ENCODE peak calls at places on chromosome 14, in four cellular contexts. S is HL-60, U is K562, O is GM12878. X is an unnamed sample.

GRCh38 chr14:74595006-74595735 is 16.9 kb downstream of the LTBP2 start:
- DNase-seq in S (no peak), U (no peak), O (no peak), X (no peak)

GRCh38 chr14:89146291-89146690 is 270.7 kb downstream of the FOXN3 start:
- DNase-seq in U (no peak), S (no peak), O (no peak), X (no peak)

GRCh38 chr14:78637903-78638302 is 467.7 kb downstream of the NRXN3 start:
- DNase-seq in O (no peak), U (no peak), S (no peak), X (no peak)

GRCh38 chr14:106564058-106564643 is 1037.8 kb downstream of the TMEM121 start:
- DNase-seq in S (peak; percentile 14), U (peak; percentile 37), O (no peak), X (peak; percentile 43)

GRCh38 chr14:70881549-70882174 is 25.6 kb upstream of the PCNX1 start:
- DNase-seq in O (peak; percentile 84), S (peak; percentile 87), U (no peak), X (peak; percentile 44)

GRCh38 chr14:88421286-88421685 is 35.8 kb downstream of the SPATA7 start:
- DNase-seq in U (no peak), S (no peak), O (no peak), X (no peak)

GRCh38 chr14:59507063-59507751 is 22.9 kb downstream of the JKAMP start:
- DNase-seq in U (peak; percentile 61), O (no peak), S (peak; percentile 17), X (peak; percentile 8)

GRCh38 chr14:92352158-92352985 is 29.4 kb downstream of the SLC24A4 start:
- DNase-seq in U (peak; percentile 32), S (peak; percentile 11), O (no peak), X (no peak)

GRCh38 chr14:50082308-50082742 is 34.0 kb downstream of the VCPKMT start:
- DNase-seq in O (no peak), S (no peak), U (no peak), X (no peak)

GRCh38 chr14:91127411-91127810 is 13.5 kb downstream of the DGLUCY start:
- DNase-seq in U (no peak), S (no peak), O (no peak), X (no peak)

GRCh38 chr14:22871200-22871961 is at the start of gene LRP10:
- DNase-seq in O (peak; percentile 78), S (peak; percentile 80), U (peak; percentile 94), X (peak; percentile 76)

GRCh38 chr14:55807059-55807499 is 227.1 kb downstream of the KTN1 start:
- DNase-seq in S (no peak), U (peak; percentile 29), O (no peak), X (no peak)

GRCh38 chr14:36268957-36269734 is 51.3 kb downstream of the MBIP start:
- DNase-seq in S (no peak), O (no peak), U (no peak), X (no peak)

GRCh38 chr14:95183532-95184412 is 26.4 kb upstream of the DICER1 start:
- DNase-seq in O (peak; percentile 25), U (no peak), S (no peak), X (no peak)

GRCh38 chr14:58944226-58944769 is 244.2 kb upstream of the DAAM1 start:
- DNase-seq in O (no peak), U (no peak), S (no peak), X (no peak)

GRCh38 chr14:27553820-27554219 is 956.0 kb upstream of the NOVA1 start:
- DNase-seq in S (no peak), U (no peak), O (no peak), X (no peak)

GRCh38 chr14:75604979-75605825 is 26.8 kb downstream of the FLVCR2 start:
- DNase-seq in U (peak; percentile 20), S (no peak), O (no peak), X (no peak)

GRCh38 chr14:101188571-101188915 is 285.0 kb upstream of the RTL1 start:
- DNase-seq in S (no peak), U (no peak), O (no peak), X (no peak)

GRCh38 chr14:64654072-64654899 is 49.9 kb upstream of the PLEKHG3 start:
- DNase-seq in U (no peak), O (peak; percentile 27), S (peak; percentile 21), X (no peak)

GRCh38 chr14:23445773-23446172 is 10.3 kb upstream of the MYH7 start:
- DNase-seq in S (no peak), U (no peak), O (no peak), X (no peak)

GRCh38 chr14:99266181-99267178 is 5.5 kb downstream of the BCL11B start:
- DNase-seq in U (peak; percentile 58), O (no peak), S (peak; percentile 56), X (no peak)

GRCh38 chr14:25050494-25051170 is 685 bp upstream of the STXBP6 start:
- DNase-seq in O (no peak), U (no peak), S (no peak), X (no peak)

GRCh38 chr14:74919421-74920165 is 3.5 kb downstream of the RPS6KL1 start:
- DNase-seq in O (no peak), U (no peak), S (no peak), X (no peak)

GRCh38 chr14:100268591-100269207 is 29.8 kb downstream of the YY1 start:
- DNase-seq in O (no peak), S (no peak), U (no peak), X (no peak)

GRCh38 chr14:102125546-102125945 is 14.2 kb upstream of the WDR20 start:
- DNase-seq in O (no peak), U (no peak), S (no peak), X (no peak)

GRCh38 chr14:99326041-99326710 is 54.2 kb upstream of the BCL11B start:
- DNase-seq in U (no peak), S (no peak), O (no peak), X (no peak)

DNA sequence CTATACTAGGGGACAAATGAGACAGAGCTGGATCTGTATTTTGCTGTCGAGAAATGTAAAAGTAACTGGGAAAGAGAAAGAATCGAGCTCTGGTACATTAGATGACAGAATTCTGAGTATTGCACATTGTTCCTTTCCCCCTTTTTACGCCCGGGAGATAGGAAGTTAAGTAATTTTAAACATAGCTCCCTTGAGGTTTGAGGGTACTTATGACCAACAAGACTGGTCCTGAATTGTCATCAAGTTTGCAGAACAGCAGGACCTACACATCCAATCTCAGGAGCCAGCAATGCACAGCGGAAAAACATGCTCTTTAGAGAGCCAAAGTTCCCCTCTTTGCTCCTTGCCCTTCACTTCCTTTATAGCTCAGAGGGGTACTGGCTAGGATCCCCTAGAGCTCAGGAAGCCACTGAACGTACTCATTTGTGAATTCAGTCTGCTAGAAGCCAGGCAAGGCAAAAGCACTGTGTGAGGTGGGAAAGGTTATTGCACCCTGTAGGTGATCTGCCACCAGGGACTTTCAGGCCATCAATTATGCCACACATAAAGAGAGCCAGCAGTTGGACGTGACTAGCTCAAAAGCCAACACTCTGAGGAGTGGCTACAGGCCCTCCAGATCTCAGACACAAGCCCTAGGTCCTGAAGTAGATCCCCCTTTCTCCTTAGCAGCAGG is 333.8 kb downstream of the KCNH5 start:
- DNase-seq in O (no peak), S (no peak), U (no peak), X (no peak)
- TF ChIP-seq SPI1 in O (no peak), S (no peak), U (no peak), X (no peak)

DNA sequence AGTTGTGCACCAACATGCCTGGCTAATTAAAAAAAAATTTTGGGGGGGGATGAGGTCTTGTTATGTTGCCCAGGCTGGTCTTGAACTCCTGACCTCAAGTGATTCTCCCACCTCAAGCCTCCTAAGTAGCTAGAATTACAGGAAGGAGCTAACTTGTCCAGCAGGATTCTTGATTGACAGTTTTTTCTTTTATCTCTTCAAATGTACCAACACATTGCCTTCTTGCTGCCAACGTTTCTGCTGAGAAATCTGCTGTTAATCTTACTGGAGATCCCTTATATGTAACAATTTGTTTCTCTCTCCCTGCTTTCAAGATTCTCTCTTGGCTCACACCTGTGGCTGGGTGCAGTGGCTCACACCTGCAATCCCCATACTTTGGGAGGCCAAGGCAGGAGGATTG is 22.4 kb upstream of the MARK3 start:
- DNase-seq in S (no peak), O (no peak), U (no peak), X (no peak)
- TF ChIP-seq SPI1 in S (no peak), O (no peak), U (no peak), X (no peak)

GRCh38 chr14:66471584-66471983 is 14.6 kb upstream of the CCDC196 start:
- DNase-seq in O (no peak), U (no peak), S (no peak), X (no peak)

GRCh38 chr14:66473223-66473622 is 12.9 kb upstream of the CCDC196 start:
- DNase-seq in S (no peak), O (no peak), U (no peak), X (no peak)

GRCh38 chr14:66464261-66464660 is 21.9 kb upstream of the CCDC196 start:
- DNase-seq in S (no peak), O (no peak), U (no peak), X (no peak)

DNA sequence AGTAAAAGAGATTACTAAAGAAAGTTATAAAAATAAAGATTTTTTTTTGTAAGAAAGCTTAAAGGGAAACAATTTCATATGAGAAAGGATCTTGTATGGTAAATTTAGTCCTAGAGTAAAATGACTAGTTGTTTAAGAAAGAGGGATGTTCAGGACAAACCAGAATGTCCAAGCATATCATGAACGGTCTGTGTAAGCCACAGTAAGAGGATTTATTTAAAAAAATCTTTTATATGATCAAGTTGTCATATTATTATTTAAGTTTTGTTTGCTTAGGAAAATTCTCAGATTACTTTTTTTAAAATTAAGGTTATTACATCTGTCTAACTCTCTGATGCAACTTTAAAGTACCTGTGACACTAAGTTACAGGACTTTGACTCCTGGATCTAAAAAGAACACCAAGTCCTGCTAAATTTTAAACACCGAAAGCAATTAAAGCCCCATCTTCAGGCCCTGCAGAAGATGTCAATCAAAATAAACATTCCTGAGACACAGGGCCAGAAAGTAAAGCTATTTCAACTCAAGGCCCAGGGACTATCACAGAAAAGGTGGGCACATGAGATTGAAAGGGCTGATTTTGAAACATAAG is 17.3 kb upstream of the CCDC196 start:
- DNase-seq in U (no peak), S (no peak), O (no peak), X (no peak)
- TF ChIP-seq SPI1 in U (no peak), S (no peak), O (no peak), X (no peak)

DNA sequence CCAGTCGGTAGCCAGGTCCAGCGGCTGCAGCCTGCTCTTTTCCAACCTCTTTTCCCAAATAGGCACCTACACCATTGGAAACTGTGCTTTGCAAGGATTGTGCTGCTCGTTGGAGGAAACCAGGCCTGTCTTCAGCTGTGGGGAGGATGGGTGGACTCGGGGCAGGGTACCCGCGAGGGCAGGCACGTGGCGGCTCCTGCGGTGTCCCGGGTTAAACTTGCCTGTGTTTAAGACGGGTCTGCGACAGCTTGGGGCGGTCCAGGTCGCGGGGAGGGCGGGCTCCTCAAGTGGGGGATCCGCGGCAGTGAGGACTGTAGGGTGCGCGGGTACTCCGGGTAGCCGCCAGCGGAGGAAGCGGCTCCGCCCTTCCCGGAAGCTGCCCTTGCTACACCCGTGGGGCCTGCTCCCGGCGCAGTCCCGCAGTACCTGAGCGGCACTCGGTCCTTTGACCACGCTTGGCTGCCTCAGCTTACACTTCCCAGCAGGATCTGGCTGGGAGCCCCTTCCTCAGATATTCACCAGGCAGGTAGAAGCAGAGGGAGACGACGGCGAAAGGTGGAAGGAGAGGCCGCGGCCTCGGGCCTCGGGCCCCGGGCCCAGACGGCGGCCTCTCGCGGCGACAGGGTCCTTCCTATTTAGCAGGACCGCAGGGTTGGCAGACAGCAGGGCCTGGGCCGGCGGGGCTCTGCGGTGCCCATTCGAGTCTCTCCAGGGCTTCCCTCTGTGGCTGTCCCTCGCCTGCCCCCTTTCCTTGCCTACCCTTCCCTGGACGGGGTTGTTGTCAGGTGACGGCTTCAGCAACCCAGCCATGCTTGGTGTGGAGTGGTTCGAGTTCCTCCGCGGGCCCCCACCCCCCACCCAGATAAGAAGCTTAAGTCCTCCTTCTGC is 2.9 kb downstream of the TTC6 start:
- DNase-seq in S (no peak), O (no peak), U (no peak), X (no peak)
- TF ChIP-seq SPI1 in S (no peak), O (no peak), U (no peak), X (no peak)